ENCODE peak calls at places on chromosome X, in nine cellular contexts. One of them, this sample, is unnamed.

GRCh38 chrX:70444326-70445196 is at the start of gene DLG3:
- DNase-seq in osteocyte: no peak
- DNase-seq in HFF-Myc: no peak
- DNase-seq in breast epithelium: no peak
- DNase-seq in aorta: no peak
- DNase-seq in RWPE1: no peak
- DNase-seq in activated naive CD8-positive, alpha-beta T cell treated with anti-CD3 and anti-CD28 coated beads for 36 hours: peak
- DNase-seq in activated CD8-positive, alpha-beta T cell treated with anti-CD3 and anti-CD28 coated beads for 36 hours: peak
- DNase-seq in EL: peak
- DNase-seq in this sample: peak

GRCh38 chrX:136497556-136498048 is at the start of gene HTATSF1:
- DNase-seq in osteocyte: no peak
- DNase-seq in HFF-Myc: no peak
- DNase-seq in breast epithelium: no peak
- DNase-seq in aorta: no peak
- DNase-seq in RWPE1: no peak
- DNase-seq in activated naive CD8-positive, alpha-beta T cell treated with anti-CD3 and anti-CD28 coated beads for 36 hours: no peak
- DNase-seq in activated CD8-positive, alpha-beta T cell treated with anti-CD3 and anti-CD28 coated beads for 36 hours: no peak
- DNase-seq in EL: no peak
- DNase-seq in this sample: no peak

GRCh38 chrX:72201836-72202536 is 20.4 kb downstream of the PIN4 start:
- DNase-seq in osteocyte: no peak
- DNase-seq in HFF-Myc: peak
- DNase-seq in breast epithelium: no peak
- DNase-seq in aorta: no peak
- DNase-seq in RWPE1: peak
- DNase-seq in activated naive CD8-positive, alpha-beta T cell treated with anti-CD3 and anti-CD28 coated beads for 36 hours: no peak
- DNase-seq in activated CD8-positive, alpha-beta T cell treated with anti-CD3 and anti-CD28 coated beads for 36 hours: no peak
- DNase-seq in EL: peak
- DNase-seq in this sample: no peak

GRCh38 chrX:130172127-130172834 is 519 bp downstream of the RAB33A start:
- DNase-seq in osteocyte: peak
- DNase-seq in HFF-Myc: no peak
- DNase-seq in breast epithelium: no peak
- DNase-seq in aorta: no peak
- DNase-seq in RWPE1: no peak
- DNase-seq in activated naive CD8-positive, alpha-beta T cell treated with anti-CD3 and anti-CD28 coated beads for 36 hours: no peak
- DNase-seq in activated CD8-positive, alpha-beta T cell treated with anti-CD3 and anti-CD28 coated beads for 36 hours: peak
- DNase-seq in EL: no peak
- DNase-seq in this sample: no peak

GRCh38 chrX:68822641-68823410 is 6.0 kb upstream of the EFNB1 start:
- DNase-seq in osteocyte: peak
- DNase-seq in HFF-Myc: no peak
- DNase-seq in breast epithelium: no peak
- DNase-seq in aorta: peak
- DNase-seq in RWPE1: no peak
- DNase-seq in activated naive CD8-positive, alpha-beta T cell treated with anti-CD3 and anti-CD28 coated beads for 36 hours: peak
- DNase-seq in activated CD8-positive, alpha-beta T cell treated with anti-CD3 and anti-CD28 coated beads for 36 hours: peak
- DNase-seq in EL: peak
- DNase-seq in this sample: peak

GRCh38 chrX:46588263-46588662 is 14.7 kb downstream of the CHST7 start:
- DNase-seq in osteocyte: no peak
- DNase-seq in HFF-Myc: no peak
- DNase-seq in breast epithelium: no peak
- DNase-seq in aorta: peak
- DNase-seq in RWPE1: no peak
- DNase-seq in activated naive CD8-positive, alpha-beta T cell treated with anti-CD3 and anti-CD28 coated beads for 36 hours: no peak
- DNase-seq in activated CD8-positive, alpha-beta T cell treated with anti-CD3 and anti-CD28 coated beads for 36 hours: peak
- DNase-seq in EL: peak
- DNase-seq in this sample: no peak

GRCh38 chrX:44705817-44706551 is 137.8 kb upstream of the DUSP21 start:
- DNase-seq in osteocyte: no peak
- DNase-seq in HFF-Myc: peak
- DNase-seq in breast epithelium: no peak
- DNase-seq in aorta: no peak
- DNase-seq in RWPE1: no peak
- DNase-seq in activated naive CD8-positive, alpha-beta T cell treated with anti-CD3 and anti-CD28 coated beads for 36 hours: no peak
- DNase-seq in activated CD8-positive, alpha-beta T cell treated with anti-CD3 and anti-CD28 coated beads for 36 hours: no peak
- DNase-seq in EL: peak
- DNase-seq in this sample: no peak

GRCh38 chrX:148500428-148501120 is at the start of gene AFF2:
- DNase-seq in osteocyte: peak
- DNase-seq in HFF-Myc: no peak
- DNase-seq in breast epithelium: no peak
- DNase-seq in aorta: peak
- DNase-seq in RWPE1: no peak
- DNase-seq in activated naive CD8-positive, alpha-beta T cell treated with anti-CD3 and anti-CD28 coated beads for 36 hours: peak
- DNase-seq in activated CD8-positive, alpha-beta T cell treated with anti-CD3 and anti-CD28 coated beads for 36 hours: peak
- DNase-seq in EL: no peak
- DNase-seq in this sample: peak

GRCh38 chrX:56978172-56978571 is 17.2 kb downstream of the SPIN3 start:
- DNase-seq in osteocyte: no peak
- DNase-seq in HFF-Myc: no peak
- DNase-seq in breast epithelium: no peak
- DNase-seq in aorta: no peak
- DNase-seq in RWPE1: peak
- DNase-seq in activated naive CD8-positive, alpha-beta T cell treated with anti-CD3 and anti-CD28 coated beads for 36 hours: peak
- DNase-seq in activated CD8-positive, alpha-beta T cell treated with anti-CD3 and anti-CD28 coated beads for 36 hours: peak
- DNase-seq in EL: peak
- DNase-seq in this sample: peak

GRCh38 chrX:4185086-4185485 is 471.6 kb upstream of the PRKX start:
- DNase-seq in osteocyte: no peak
- DNase-seq in HFF-Myc: no peak
- DNase-seq in breast epithelium: no peak
- DNase-seq in aorta: no peak
- DNase-seq in RWPE1: no peak
- DNase-seq in activated naive CD8-positive, alpha-beta T cell treated with anti-CD3 and anti-CD28 coated beads for 36 hours: no peak
- DNase-seq in activated CD8-positive, alpha-beta T cell treated with anti-CD3 and anti-CD28 coated beads for 36 hours: no peak
- DNase-seq in EL: no peak
- DNase-seq in this sample: no peak

GRCh38 chrX:123961268-123962005 is at the start of gene STAG2:
- DNase-seq in osteocyte: peak
- DNase-seq in HFF-Myc: peak
- DNase-seq in breast epithelium: peak
- DNase-seq in aorta: peak
- DNase-seq in RWPE1: peak
- DNase-seq in activated naive CD8-positive, alpha-beta T cell treated with anti-CD3 and anti-CD28 coated beads for 36 hours: peak
- DNase-seq in activated CD8-positive, alpha-beta T cell treated with anti-CD3 and anti-CD28 coated beads for 36 hours: peak
- DNase-seq in EL: peak
- DNase-seq in this sample: peak

GRCh38 chrX:37785569-37785968 is 5.7 kb downstream of the CYBB start:
- DNase-seq in osteocyte: no peak
- DNase-seq in HFF-Myc: no peak
- DNase-seq in breast epithelium: no peak
- DNase-seq in aorta: no peak
- DNase-seq in RWPE1: peak
- DNase-seq in activated naive CD8-positive, alpha-beta T cell treated with anti-CD3 and anti-CD28 coated beads for 36 hours: no peak
- DNase-seq in activated CD8-positive, alpha-beta T cell treated with anti-CD3 and anti-CD28 coated beads for 36 hours: no peak
- DNase-seq in EL: no peak
- DNase-seq in this sample: no peak

GRCh38 chrX:13389501-13389900 is 69.6 kb upstream of the ATXN3L start:
- DNase-seq in osteocyte: no peak
- DNase-seq in HFF-Myc: no peak
- DNase-seq in breast epithelium: no peak
- DNase-seq in aorta: no peak
- DNase-seq in RWPE1: no peak
- DNase-seq in activated naive CD8-positive, alpha-beta T cell treated with anti-CD3 and anti-CD28 coated beads for 36 hours: no peak
- DNase-seq in activated CD8-positive, alpha-beta T cell treated with anti-CD3 and anti-CD28 coated beads for 36 hours: no peak
- DNase-seq in EL: no peak
- DNase-seq in this sample: no peak

GRCh38 chrX:39772057-39772832 is 325.5 kb downstream of the BCOR start:
- DNase-seq in osteocyte: no peak
- DNase-seq in HFF-Myc: no peak
- DNase-seq in breast epithelium: no peak
- DNase-seq in aorta: no peak
- DNase-seq in RWPE1: peak
- DNase-seq in activated naive CD8-positive, alpha-beta T cell treated with anti-CD3 and anti-CD28 coated beads for 36 hours: peak
- DNase-seq in activated CD8-positive, alpha-beta T cell treated with anti-CD3 and anti-CD28 coated beads for 36 hours: peak
- DNase-seq in EL: no peak
- DNase-seq in this sample: no peak

GRCh38 chrX:132488819-132489255 is at the start of gene MBNL3:
- DNase-seq in osteocyte: peak
- DNase-seq in HFF-Myc: no peak
- DNase-seq in breast epithelium: peak
- DNase-seq in aorta: peak
- DNase-seq in RWPE1: no peak
- DNase-seq in activated naive CD8-positive, alpha-beta T cell treated with anti-CD3 and anti-CD28 coated beads for 36 hours: peak
- DNase-seq in activated CD8-positive, alpha-beta T cell treated with anti-CD3 and anti-CD28 coated beads for 36 hours: peak
- DNase-seq in EL: peak
- DNase-seq in this sample: peak

GRCh38 chrX:30653415-30654131 is at the start of gene GK:
- DNase-seq in osteocyte: no peak
- DNase-seq in HFF-Myc: no peak
- DNase-seq in breast epithelium: no peak
- DNase-seq in aorta: peak
- DNase-seq in RWPE1: no peak
- DNase-seq in activated naive CD8-positive, alpha-beta T cell treated with anti-CD3 and anti-CD28 coated beads for 36 hours: no peak
- DNase-seq in activated CD8-positive, alpha-beta T cell treated with anti-CD3 and anti-CD28 coated beads for 36 hours: peak
- DNase-seq in EL: peak
- DNase-seq in this sample: peak

GRCh38 chrX:45842916-45843315 is 642.2 kb upstream of the DIPK2B start:
- DNase-seq in osteocyte: no peak
- DNase-seq in HFF-Myc: no peak
- DNase-seq in breast epithelium: no peak
- DNase-seq in aorta: no peak
- DNase-seq in RWPE1: no peak
- DNase-seq in activated naive CD8-positive, alpha-beta T cell treated with anti-CD3 and anti-CD28 coated beads for 36 hours: no peak
- DNase-seq in activated CD8-positive, alpha-beta T cell treated with anti-CD3 and anti-CD28 coated beads for 36 hours: no peak
- DNase-seq in EL: peak
- DNase-seq in this sample: no peak

GRCh38 chrX:15854080-15854655 is 445 bp downstream of the AP1S2 start:
- DNase-seq in osteocyte: peak
- DNase-seq in HFF-Myc: no peak
- DNase-seq in breast epithelium: peak
- DNase-seq in aorta: peak
- DNase-seq in RWPE1: no peak
- DNase-seq in activated naive CD8-positive, alpha-beta T cell treated with anti-CD3 and anti-CD28 coated beads for 36 hours: peak
- DNase-seq in activated CD8-positive, alpha-beta T cell treated with anti-CD3 and anti-CD28 coated beads for 36 hours: peak
- DNase-seq in EL: peak
- DNase-seq in this sample: peak

GRCh38 chrX:19065535-19065934 is 56.7 kb downstream of the ADGRG2 start:
- DNase-seq in osteocyte: no peak
- DNase-seq in HFF-Myc: no peak
- DNase-seq in breast epithelium: no peak
- DNase-seq in aorta: no peak
- DNase-seq in RWPE1: no peak
- DNase-seq in activated naive CD8-positive, alpha-beta T cell treated with anti-CD3 and anti-CD28 coated beads for 36 hours: no peak
- DNase-seq in activated CD8-positive, alpha-beta T cell treated with anti-CD3 and anti-CD28 coated beads for 36 hours: no peak
- DNase-seq in EL: no peak
- DNase-seq in this sample: no peak

GRCh38 chrX:46582964-46583363 is 9.4 kb downstream of the CHST7 start:
- DNase-seq in osteocyte: no peak
- DNase-seq in HFF-Myc: no peak
- DNase-seq in breast epithelium: no peak
- DNase-seq in aorta: no peak
- DNase-seq in RWPE1: peak
- DNase-seq in activated naive CD8-positive, alpha-beta T cell treated with anti-CD3 and anti-CD28 coated beads for 36 hours: no peak
- DNase-seq in activated CD8-positive, alpha-beta T cell treated with anti-CD3 and anti-CD28 coated beads for 36 hours: no peak
- DNase-seq in EL: peak
- DNase-seq in this sample: no peak

GRCh38 chrX:69469975-69470374 is 34.2 kb upstream of the NALF2 start:
- DNase-seq in osteocyte: no peak
- DNase-seq in HFF-Myc: no peak
- DNase-seq in breast epithelium: no peak
- DNase-seq in aorta: no peak
- DNase-seq in RWPE1: no peak
- DNase-seq in activated naive CD8-positive, alpha-beta T cell treated with anti-CD3 and anti-CD28 coated beads for 36 hours: no peak
- DNase-seq in activated CD8-positive, alpha-beta T cell treated with anti-CD3 and anti-CD28 coated beads for 36 hours: no peak
- DNase-seq in EL: no peak
- DNase-seq in this sample: no peak

GRCh38 chrX:3712870-3713224 is 602 bp downstream of the PRKX start:
- DNase-seq in osteocyte: no peak
- DNase-seq in HFF-Myc: no peak
- DNase-seq in breast epithelium: no peak
- DNase-seq in aorta: peak
- DNase-seq in RWPE1: no peak
- DNase-seq in activated naive CD8-positive, alpha-beta T cell treated with anti-CD3 and anti-CD28 coated beads for 36 hours: no peak
- DNase-seq in activated CD8-positive, alpha-beta T cell treated with anti-CD3 and anti-CD28 coated beads for 36 hours: peak
- DNase-seq in EL: no peak
- DNase-seq in this sample: no peak

GRCh38 chrX:103800318-103800717 is 23.7 kb downstream of the PLP1 start:
- DNase-seq in osteocyte: no peak
- DNase-seq in HFF-Myc: no peak
- DNase-seq in breast epithelium: no peak
- DNase-seq in aorta: no peak
- DNase-seq in RWPE1: no peak
- DNase-seq in activated naive CD8-positive, alpha-beta T cell treated with anti-CD3 and anti-CD28 coated beads for 36 hours: no peak
- DNase-seq in activated CD8-positive, alpha-beta T cell treated with anti-CD3 and anti-CD28 coated beads for 36 hours: no peak
- DNase-seq in EL: no peak
- DNase-seq in this sample: no peak

GRCh38 chrX:106791495-106791894 is 11.0 kb upstream of the TBC1D8B start:
- DNase-seq in osteocyte: no peak
- DNase-seq in HFF-Myc: no peak
- DNase-seq in breast epithelium: no peak
- DNase-seq in aorta: no peak
- DNase-seq in RWPE1: no peak
- DNase-seq in activated naive CD8-positive, alpha-beta T cell treated with anti-CD3 and anti-CD28 coated beads for 36 hours: no peak
- DNase-seq in activated CD8-positive, alpha-beta T cell treated with anti-CD3 and anti-CD28 coated beads for 36 hours: no peak
- DNase-seq in EL: no peak
- DNase-seq in this sample: no peak

GRCh38 chrX:56797966-56798711 is 69.1 kb downstream of the NBDY start:
- DNase-seq in osteocyte: peak
- DNase-seq in HFF-Myc: no peak
- DNase-seq in breast epithelium: no peak
- DNase-seq in aorta: no peak
- DNase-seq in RWPE1: no peak
- DNase-seq in activated naive CD8-positive, alpha-beta T cell treated with anti-CD3 and anti-CD28 coated beads for 36 hours: peak
- DNase-seq in activated CD8-positive, alpha-beta T cell treated with anti-CD3 and anti-CD28 coated beads for 36 hours: peak
- DNase-seq in EL: peak
- DNase-seq in this sample: no peak

GRCh38 chrX:148878371-148878770 is 378.0 kb downstream of the AFF2 start:
- DNase-seq in osteocyte: no peak
- DNase-seq in HFF-Myc: no peak
- DNase-seq in breast epithelium: no peak
- DNase-seq in aorta: no peak
- DNase-seq in RWPE1: peak
- DNase-seq in activated naive CD8-positive, alpha-beta T cell treated with anti-CD3 and anti-CD28 coated beads for 36 hours: no peak
- DNase-seq in activated CD8-positive, alpha-beta T cell treated with anti-CD3 and anti-CD28 coated beads for 36 hours: no peak
- DNase-seq in EL: peak
- DNase-seq in this sample: no peak

GRCh38 chrX:67648361-67648760 is 104.5 kb downstream of the AR start:
- DNase-seq in osteocyte: no peak
- DNase-seq in HFF-Myc: no peak
- DNase-seq in breast epithelium: no peak
- DNase-seq in aorta: no peak
- DNase-seq in RWPE1: no peak
- DNase-seq in activated naive CD8-positive, alpha-beta T cell treated with anti-CD3 and anti-CD28 coated beads for 36 hours: no peak
- DNase-seq in activated CD8-positive, alpha-beta T cell treated with anti-CD3 and anti-CD28 coated beads for 36 hours: no peak
- DNase-seq in EL: no peak
- DNase-seq in this sample: no peak

GRCh38 chrX:18574591-18574990 is 97.3 kb downstream of the RS1 start:
- DNase-seq in osteocyte: no peak
- DNase-seq in HFF-Myc: peak
- DNase-seq in breast epithelium: no peak
- DNase-seq in aorta: peak
- DNase-seq in RWPE1: peak
- DNase-seq in activated naive CD8-positive, alpha-beta T cell treated with anti-CD3 and anti-CD28 coated beads for 36 hours: no peak
- DNase-seq in activated CD8-positive, alpha-beta T cell treated with anti-CD3 and anti-CD28 coated beads for 36 hours: no peak
- DNase-seq in EL: peak
- DNase-seq in this sample: no peak

GRCh38 chrX:150896632-150897031 is 1.8 kb downstream of the CD99L2 start:
- DNase-seq in osteocyte: no peak
- DNase-seq in HFF-Myc: no peak
- DNase-seq in breast epithelium: no peak
- DNase-seq in aorta: no peak
- DNase-seq in RWPE1: no peak
- DNase-seq in activated naive CD8-positive, alpha-beta T cell treated with anti-CD3 and anti-CD28 coated beads for 36 hours: no peak
- DNase-seq in activated CD8-positive, alpha-beta T cell treated with anti-CD3 and anti-CD28 coated beads for 36 hours: no peak
- DNase-seq in EL: no peak
- DNase-seq in this sample: no peak

GRCh38 chrX:149825424-149825823 is 43.7 kb downstream of the MAGEA9 start:
- DNase-seq in osteocyte: no peak
- DNase-seq in HFF-Myc: no peak
- DNase-seq in breast epithelium: no peak
- DNase-seq in aorta: no peak
- DNase-seq in RWPE1: no peak
- DNase-seq in activated naive CD8-positive, alpha-beta T cell treated with anti-CD3 and anti-CD28 coated beads for 36 hours: peak
- DNase-seq in activated CD8-positive, alpha-beta T cell treated with anti-CD3 and anti-CD28 coated beads for 36 hours: peak
- DNase-seq in EL: peak
- DNase-seq in this sample: no peak

This sample was measured in hypothalamus.